ENCODE peak calls at places on chromosome 1, in ten cellular contexts. G is T-helper 9 cell; J is T-helper 2 cell; M is BE2C; O is psoas muscle; E is CD4-positive, CD25-positive, alpha-beta regulatory T cell; C is NCI-H748 treated with DMSO at 0.1 percent for 48 hours; U is T-helper 1 cell; R is activated CD8-positive, alpha-beta memory T cell treated with anti-CD3 and anti-CD28 coated beads for 1 hour; P is activated CD4-positive, alpha-beta T cell treated with anti-CD3 and anti-CD28 coated beads, Interleukin-2, amount 10 ng/mL, durations not matched to agents 7 days and 5 days. S is an unnamed sample.

GRCh38 chr1:5753431-5754078 is 238.7 kb downstream of the NPHP4 start:
- DNase-seq in R (no peak), P (no peak), E (no peak), J (no peak), U (no peak), O (no peak), C (no peak), M (no peak), G (no peak), S (no peak)

GRCh38 chr1:198253668-198254067 is 96.9 kb downstream of the NEK7 start:
- DNase-seq in R (no peak), M (no peak), P (no peak), E (no peak), O (peak; percentile 23), C (no peak), U (peak; percentile 27), G (no peak), J (no peak), S (no peak)

GRCh38 chr1:19411612-19412011 is 73.7 kb downstream of the CAPZB start:
- DNase-seq in C (no peak), U (no peak), E (no peak), G (no peak), R (no peak), O (no peak), M (no peak), P (no peak), J (no peak), S (no peak)

GRCh38 chr1:116529199-116529616 is 41.6 kb downstream of the CD58 start:
- DNase-seq in U (no peak), G (no peak), P (no peak), E (no peak), M (no peak), O (no peak), C (no peak), J (no peak), R (no peak), S (no peak)

GRCh38 chr1:98920441-98921110 is 84.1 kb downstream of the PLPPR5 start:
- DNase-seq in G (no peak), M (no peak), J (no peak), C (no peak), O (no peak), P (no peak), R (no peak), U (no peak), E (no peak), S (no peak)

GRCh38 chr1:168664069-168664834 is 64.8 kb downstream of the DPT start:
- DNase-seq in E (no peak), R (no peak), J (no peak), U (no peak), P (no peak), O (no peak), C (peak; percentile 26), M (no peak), G (no peak), S (no peak)

GRCh38 chr1:20278692-20279130 is 12.0 kb upstream of the VWA5B1 start:
- DNase-seq in G (no peak), O (no peak), R (no peak), U (no peak), E (no peak), J (no peak), M (no peak), P (no peak), C (no peak), S (no peak)

GRCh38 chr1:152566681-152567080 is at the start of gene LCE3E:
- DNase-seq in R (no peak), G (no peak), J (no peak), C (no peak), U (no peak), O (no peak), M (no peak), P (no peak), E (no peak), S (no peak)

GRCh38 chr1:118223426-118223825 is 38.4 kb upstream of the SPAG17 start:
- DNase-seq in O (peak; percentile 49), C (no peak), M (peak; percentile 10), J (no peak), G (no peak), U (no peak), P (no peak), R (no peak), E (no peak), S (no peak)

GRCh38 chr1:10338047-10338446 is 60.8 kb upstream of the PGD start:
- DNase-seq in O (peak; percentile 64), U (peak; percentile 29), J (peak; percentile 4), E (no peak), C (no peak), P (peak; percentile 39), G (peak; percentile 6), M (peak; percentile 52), R (no peak), S (peak; percentile 15)

GRCh38 chr1:107964397-107965111 is 426 bp downstream of the VAV3 start:
- DNase-seq in O (peak; percentile 47), G (no peak), M (peak; percentile 11), J (peak; percentile 17), R (no peak), E (peak; percentile 13), U (peak; percentile 15), C (no peak), P (peak; percentile 11), S (peak; percentile 46)

S was measured in naive thymus-derived CD8-positive, alpha-beta T cell.